ENCODE peak calls at places on chromosomes 3 and 15, in six cellular contexts. O is IMR-90, C is mesenchymal stem cell, X is H9, F is H1, A is trophoblast cell. Q is an unnamed sample.

GRCh38 chr3:112351823-112352222 is 18.9 kb downstream of the CD200 start:
- DNase-seq in O (no peak), A (no peak), X (no peak), C (no peak), F (no peak), Q (no peak)

GRCh38 chr3:129855454-129856419 is 37.8 kb downstream of the TMCC1 start:
- DNase-seq in F (no peak), X (no peak), A (no peak), O (peak; percentile 68), C (peak; percentile 43), Q (no peak)

GRCh38 chr3:133948131-133948810 is 52.6 kb upstream of the RAB6B start:
- DNase-seq in F (no peak), X (no peak), O (no peak), C (no peak), A (no peak), Q (no peak)

GRCh38 chr3:142224482-142225072 is 808 bp downstream of the GK5 start:
- DNase-seq in O (no peak), F (no peak), C (no peak), X (no peak), A (no peak), Q (no peak)

GRCh38 chr3:111850481-111850880 is 8.6 kb upstream of the PHLDB2 start:
- DNase-seq in C (no peak), O (peak; percentile 78), F (no peak), X (no peak), A (no peak), Q (no peak)

GRCh38 chr3:120198305-120198878 is 86.6 kb downstream of the GPR156 start:
- DNase-seq in A (no peak), C (peak; percentile 32), O (peak; percentile 41), F (no peak), X (no peak), Q (no peak)

GRCh38 chr3:139202226-139202958 is 141.4 kb upstream of the MRPS22 start:
- DNase-seq in F (peak; percentile 21), A (peak; percentile 62), O (no peak), X (peak; percentile 86), C (no peak), Q (peak; percentile 33)

GRCh38 chr15:48775556-48775955 is 35.3 kb downstream of the CEP152 start:
- DNase-seq in A (no peak), O (no peak), X (no peak), C (no peak), F (no peak), Q (no peak)

GRCh38 chr3:151684104-151684503 is 49.6 kb upstream of the AADACL2 start:
- DNase-seq in F (no peak), A (no peak), O (no peak), C (no peak), X (no peak), Q (no peak)

GRCh38 chr3:108200024-108200423 is 22.2 kb downstream of the IFT57 start:
- DNase-seq in F (no peak), X (no peak), O (no peak), A (no peak), C (no peak), Q (no peak)

GRCh38 chr15:85402195-85402921 is 22.0 kb downstream of the AKAP13 start:
- DNase-seq in O (peak; percentile 92), C (peak; percentile 49), A (no peak), X (no peak), F (no peak), Q (no peak)

GRCh38 chr3:136818851-136819783 is at the start of gene SLC35G2:
- DNase-seq in F (no peak), X (peak; percentile 86), C (peak; percentile 85), O (peak; percentile 89), A (no peak), Q (peak; percentile 61)

GRCh38 chr3:72679540-72680198 is 168.6 kb downstream of the SHQ1 start:
- DNase-seq in A (no peak), F (no peak), X (no peak), C (peak; percentile 9), O (no peak), Q (no peak)

GRCh38 chr3:52522651-52523251 is 10.9 kb downstream of the NT5DC2 start:
- DNase-seq in C (no peak), O (no peak), X (no peak), F (no peak), A (no peak), Q (no peak)

GRCh38 chr3:55526332-55527030 is 39.4 kb upstream of the WNT5A start:
- DNase-seq in O (no peak), F (no peak), C (no peak), A (no peak), X (no peak), Q (no peak)

GRCh38 chr15:70140543-70141375 is 43.0 kb upstream of the TLE3 start:
- DNase-seq in F (peak; percentile 64), C (peak; percentile 73), X (peak; percentile 77), O (peak; percentile 57), A (peak; percentile 34), Q (no peak)

GRCh38 chr3:59709702-59710555 is 660.1 kb upstream of the CFAP20DC start:
- DNase-seq in X (no peak), C (no peak), A (no peak), F (no peak), O (no peak), Q (no peak)

GRCh38 chr3:115713247-115713646 is 89.9 kb downstream of the GAP43 start:
- DNase-seq in A (no peak), O (peak; percentile 30), X (no peak), F (no peak), C (no peak), Q (no peak)

GRCh38 chr15:74657846-74658245 is 38.0 kb downstream of the EDC3 start:
- DNase-seq in F (no peak), A (no peak), C (peak; percentile 13), X (no peak), O (peak; percentile 52), Q (no peak)

GRCh38 chr3:152202976-152203626 is 65.6 kb upstream of the MBNL1 start:
- DNase-seq in A (no peak), X (no peak), C (no peak), F (no peak), O (no peak), Q (no peak)

GRCh38 chr15:62403164-62403809 is 238.2 kb upstream of the C2CD4B start:
- DNase-seq in X (no peak), F (no peak), C (peak; percentile 78), A (no peak), O (peak; percentile 74), Q (no peak)

GRCh38 chr15:90921887-90922286 is 10.5 kb downstream of the HDDC3 start:
- DNase-seq in O (no peak), F (no peak), C (no peak), X (no peak), A (no peak), Q (no peak)

GRCh38 chr3:50237133-50237651 is 1.2 kb downstream of the GNAI2 start:
- DNase-seq in A (no peak), F (no peak), O (no peak), X (no peak), C (peak; percentile 59), Q (no peak)

GRCh38 chr3:45623434-45623833 is 28.9 kb downstream of the LIMD1 start:
- DNase-seq in C (no peak), X (no peak), A (no peak), O (no peak), F (no peak), Q (no peak)

GRCh38 chr15:66863382-66864085 is 161.5 kb downstream of the SMAD6 start:
- DNase-seq in O (no peak), C (no peak), X (peak; percentile 10), A (no peak), F (no peak), Q (no peak)

GRCh38 chr15:66864086-66864830 is 162.2 kb downstream of the SMAD6 start:
- DNase-seq in A (no peak), F (no peak), X (peak; percentile 24), O (no peak), C (no peak), Q (no peak)

GRCh38 chr15:66862878-66863335 is 160.9 kb downstream of the SMAD6 start:
- DNase-seq in X (peak; percentile 85), O (peak; percentile 87), A (peak; percentile 86), C (peak; percentile 92), F (peak; percentile 77), Q (peak; percentile 82)

GRCh38 chr15:66860844-66861243 is 158.8 kb downstream of the SMAD6 start:
- DNase-seq in O (no peak), A (no peak), F (no peak), C (no peak), X (peak; percentile 14), Q (no peak)

DNA sequence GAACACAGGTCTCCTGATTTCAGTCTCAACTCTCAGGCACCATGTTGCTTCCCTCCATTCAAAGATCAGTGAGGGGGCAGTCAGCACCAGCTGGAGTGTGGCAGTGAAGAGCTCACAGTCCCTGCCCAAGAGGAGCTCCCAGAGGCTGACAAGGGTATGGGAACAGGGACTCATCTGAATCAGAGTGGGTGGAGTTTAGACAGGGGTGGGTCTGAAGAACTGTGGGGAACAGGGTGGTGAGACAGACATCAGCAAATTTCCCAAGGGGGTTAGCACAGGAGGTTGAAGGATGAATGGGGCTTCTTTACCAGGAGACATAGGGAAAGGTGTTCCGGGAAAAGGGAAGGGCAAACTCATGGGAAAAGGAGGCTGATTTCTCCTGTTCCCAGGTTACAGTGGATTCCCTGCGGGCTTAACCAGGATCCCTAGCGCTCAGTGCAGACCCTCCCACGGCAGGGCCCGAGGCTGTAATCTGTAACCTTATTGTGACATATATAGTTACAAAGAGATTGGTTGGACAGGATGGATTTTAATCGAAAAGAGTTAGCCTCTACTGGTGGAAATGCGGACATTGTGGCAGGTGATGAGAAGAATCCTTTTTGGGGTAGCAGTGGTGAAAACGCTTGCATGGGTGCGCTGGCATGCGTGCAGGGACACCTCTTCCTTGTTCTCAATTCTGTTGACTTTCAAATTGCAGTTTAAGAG is 160.2 kb downstream of the SMAD6 start:
- DNase-seq in F (no peak), A (no peak), O (no peak), X (peak; percentile 41), C (peak; percentile 49), Q (no peak)
- H3K14ac ChIP-seq in F (no peak overlapping the region), A (no peak overlapping the region), O (no peak overlapping the region), X (no peak overlapping the region), C (no peak overlapping the region), Q (no peak overlapping the region)

GRCh38 chr15:65329298-65329990 is 25.0 kb downstream of the RNU5B-1 start:
- DNase-seq in F (no peak), C (no peak), X (no peak), O (no peak), A (no peak), Q (no peak)
- H2BK120ac ChIP-seq in F (no peak overlapping the region), C (no peak overlapping the region), X (no peak overlapping the region), O (no peak overlapping the region), A (no peak overlapping the region), Q (no peak overlapping the region)

GRCh38 chr3:23254287-23254686 is 51.2 kb downstream of the UBE2E2 start:
- DNase-seq in A (no peak), O (no peak), F (no peak), X (no peak), C (no peak), Q (no peak)

GRCh38 chr3:23256741-23257435 is 53.8 kb downstream of the UBE2E2 start:
- DNase-seq in O (no peak), F (no peak), A (no peak), X (no peak), C (no peak), Q (no peak)

GRCh38 chr3:23254875-23255274 is 51.7 kb downstream of the UBE2E2 start:
- DNase-seq in F (no peak), C (no peak), X (no peak), A (no peak), O (no peak), Q (no peak)

GRCh38 chr3:23249961-23250360 is 46.8 kb downstream of the UBE2E2 start:
- DNase-seq in A (no peak), X (no peak), O (no peak), F (no peak), C (no peak), Q (no peak)

GRCh38 chr3:23253214-23253613 is 50.1 kb downstream of the UBE2E2 start:
- DNase-seq in X (no peak), O (no peak), C (no peak), A (no peak), F (no peak), Q (no peak)
- H3K14ac ChIP-seq in X (no peak overlapping the region), O (no peak overlapping the region), C (no peak overlapping the region), A (no peak overlapping the region), F (no peak overlapping the region), Q (no peak overlapping the region)

GRCh38 chr15:31079519-31079918 is 22.0 kb downstream of the TRPM1 start:
- DNase-seq in O (peak; percentile 87), F (peak; percentile 73), X (peak; percentile 85), A (peak; percentile 96), C (peak; percentile 66), Q (no peak)
- H2BK120ac ChIP-seq in O (no peak overlapping the region), F (no peak overlapping the region), X (no peak overlapping the region), A (no peak overlapping the region), C (no peak overlapping the region), Q (no peak overlapping the region)

Q was measured in neuronal stem cell.